ENCODE peak calls at places on chromosomes 7 and 10, in eight cellular contexts. T is cardiac fibroblast, F is CD14-positive monocyte, K is IMR-90, Q is KG1, P is GM12891, W is NCI-H446, U is NCI-H345. Z is an unnamed sample.

GRCh38 chr10:120172371-120172770 is 279.8 kb downstream of the SEC23IP start:
- DNase-seq in T (no peak), W (no peak), F (no peak), P (no peak), U (no peak), Q (no peak), K (no peak), Z (no peak)

GRCh38 chr10:125035136-125035535 is 93.2 kb downstream of the ZRANB1 start:
- DNase-seq in W (no peak), K (peak; percentile 98), T (peak; percentile 96), F (no peak), U (no peak), P (no peak), Q (no peak), Z (no peak)

GRCh38 chr7:120404042-120404441 is 131.1 kb downstream of the KCND2 start:
- DNase-seq in T (no peak), Q (no peak), U (no peak), W (no peak), P (no peak), F (no peak), K (no peak), Z (no peak)

GRCh38 chr10:6229290-6229689 is 26.6 kb downstream of the PFKFB3 start:
- DNase-seq in P (no peak), W (no peak), U (no peak), Q (no peak), T (no peak), K (no peak), F (peak; percentile 32), Z (no peak)

GRCh38 chr10:3363316-3364070 is 190.9 kb upstream of the PITRM1 start:
- DNase-seq in F (no peak), K (peak; percentile 49), P (no peak), T (no peak), Q (no peak), W (no peak), U (no peak), Z (no peak)

GRCh38 chr10:17918187-17918903 is 33.4 kb upstream of the SLC39A12 start:
- DNase-seq in Q (no peak), W (no peak), K (no peak), F (no peak), U (no peak), P (no peak), T (no peak), Z (no peak)

GRCh38 chr10:30985552-30985951 is 46.1 kb downstream of the ZNF438 start:
- DNase-seq in W (no peak), T (peak; percentile 87), Q (no peak), K (peak; percentile 62), F (no peak), P (no peak), U (no peak), Z (no peak)

GRCh38 chr7:114085592-114086490 is 167.0 kb upstream of the PPP1R3A start:
- DNase-seq in W (peak; percentile 91), Q (no peak), F (no peak), K (peak; percentile 61), P (no peak), U (peak; percentile 88), T (peak; percentile 43), Z (no peak)

GRCh38 chr7:73905360-73905759 is 44.4 kb downstream of the TMEM270 start:
- DNase-seq in U (no peak), F (no peak), W (no peak), P (no peak), T (no peak), K (no peak), Q (no peak), Z (no peak)

GRCh38 chr10:44036425-44036824 is 348.5 kb downstream of the CXCL12 start:
- DNase-seq in W (no peak), K (no peak), Q (no peak), U (no peak), F (no peak), P (no peak), T (no peak), Z (no peak)

GRCh38 chr7:1402791-1403755 is 56.2 kb downstream of the MICALL2 start:
- DNase-seq in U (no peak), Q (no peak), K (no peak), F (no peak), P (no peak), W (no peak), T (no peak), Z (no peak)